ENCODE peak calls at places on chromosomes 7 and 10, in eight cellular contexts. One of them, this sample, is unnamed.

GRCh38 chr10:28555358-28555757 is 22.4 kb downstream of the WAC start:
- DNase-seq in NCI-H226: no peak
- DNase-seq in Caki2: no peak
- DNase-seq in central memory CD8-positive, alpha-beta T cell: no peak
- DNase-seq in NCI-H1092 treated with DMSO at 0.1 percent for 48 hours: no peak
- DNase-seq in MCF 10A: no peak
- DNase-seq in cerebellar cortex: no peak
- DNase-seq in activated naive CD4-positive, alpha-beta T cell: no peak
- DNase-seq in this sample: no peak

GRCh38 chr10:110430369-110431273 is 67.1 kb upstream of the DUSP5 start:
- DNase-seq in NCI-H1092 treated with DMSO at 0.1 percent for 48 hours: no peak
- DNase-seq in activated naive CD4-positive, alpha-beta T cell: no peak
- DNase-seq in NCI-H226: no peak
- DNase-seq in central memory CD8-positive, alpha-beta T cell: no peak
- DNase-seq in cerebellar cortex: no peak
- DNase-seq in MCF 10A: no peak
- DNase-seq in Caki2: no peak
- DNase-seq in this sample: no peak

GRCh38 chr7:1370738-1371137 is 88.5 kb downstream of the MICALL2 start:
- DNase-seq in central memory CD8-positive, alpha-beta T cell: no peak
- DNase-seq in NCI-H226: no peak
- DNase-seq in activated naive CD4-positive, alpha-beta T cell: no peak
- DNase-seq in MCF 10A: no peak
- DNase-seq in cerebellar cortex: no peak
- DNase-seq in NCI-H1092 treated with DMSO at 0.1 percent for 48 hours: no peak
- DNase-seq in Caki2: no peak
- DNase-seq in this sample: no peak

GRCh38 chr7:4882169-4882741 is 1.3 kb downstream of the RADIL start:
- DNase-seq in activated naive CD4-positive, alpha-beta T cell: no peak
- DNase-seq in cerebellar cortex: peak
- DNase-seq in Caki2: no peak
- DNase-seq in NCI-H1092 treated with DMSO at 0.1 percent for 48 hours: no peak
- DNase-seq in central memory CD8-positive, alpha-beta T cell: no peak
- DNase-seq in NCI-H226: no peak
- DNase-seq in MCF 10A: no peak
- DNase-seq in this sample: no peak

GRCh38 chr7:84613411-84613810 is 418.8 kb upstream of the SEMA3A start:
- DNase-seq in central memory CD8-positive, alpha-beta T cell: no peak
- DNase-seq in cerebellar cortex: no peak
- DNase-seq in NCI-H226: no peak
- DNase-seq in NCI-H1092 treated with DMSO at 0.1 percent for 48 hours: no peak
- DNase-seq in Caki2: no peak
- DNase-seq in activated naive CD4-positive, alpha-beta T cell: no peak
- DNase-seq in MCF 10A: no peak
- DNase-seq in this sample: no peak

GRCh38 chr7:2575733-2576350 is 17.1 kb downstream of the IQCE start:
- DNase-seq in central memory CD8-positive, alpha-beta T cell: no peak
- DNase-seq in activated naive CD4-positive, alpha-beta T cell: no peak
- DNase-seq in MCF 10A: no peak
- DNase-seq in NCI-H226: no peak
- DNase-seq in Caki2: no peak
- DNase-seq in NCI-H1092 treated with DMSO at 0.1 percent for 48 hours: no peak
- DNase-seq in cerebellar cortex: no peak
- DNase-seq in this sample: no peak

GRCh38 chr7:53437336-53437735 is 401.9 kb downstream of the POM121L12 start:
- DNase-seq in NCI-H226: peak
- DNase-seq in NCI-H1092 treated with DMSO at 0.1 percent for 48 hours: no peak
- DNase-seq in cerebellar cortex: no peak
- DNase-seq in MCF 10A: peak
- DNase-seq in activated naive CD4-positive, alpha-beta T cell: no peak
- DNase-seq in central memory CD8-positive, alpha-beta T cell: no peak
- DNase-seq in Caki2: no peak
- DNase-seq in this sample: no peak

GRCh38 chr7:2101630-2102374 is 130.9 kb downstream of the MAD1L1 start:
- DNase-seq in MCF 10A: no peak
- DNase-seq in Caki2: no peak
- DNase-seq in activated naive CD4-positive, alpha-beta T cell: no peak
- DNase-seq in NCI-H1092 treated with DMSO at 0.1 percent for 48 hours: no peak
- DNase-seq in cerebellar cortex: no peak
- DNase-seq in NCI-H226: no peak
- DNase-seq in central memory CD8-positive, alpha-beta T cell: no peak
- DNase-seq in this sample: no peak

GRCh38 chr10:5944389-5945202 is 32.7 kb downstream of the IL15RA start:
- DNase-seq in NCI-H226: peak
- DNase-seq in MCF 10A: peak
- DNase-seq in NCI-H1092 treated with DMSO at 0.1 percent for 48 hours: no peak
- DNase-seq in central memory CD8-positive, alpha-beta T cell: no peak
- DNase-seq in activated naive CD4-positive, alpha-beta T cell: no peak
- DNase-seq in Caki2: peak
- DNase-seq in cerebellar cortex: peak
- DNase-seq in this sample: peak

GRCh38 chr7:131540491-131541162 is 15.8 kb downstream of the PODXL start:
- DNase-seq in MCF 10A: no peak
- DNase-seq in cerebellar cortex: peak
- DNase-seq in NCI-H1092 treated with DMSO at 0.1 percent for 48 hours: no peak
- DNase-seq in NCI-H226: no peak
- DNase-seq in activated naive CD4-positive, alpha-beta T cell: no peak
- DNase-seq in Caki2: no peak
- DNase-seq in central memory CD8-positive, alpha-beta T cell: no peak
- DNase-seq in this sample: no peak

GRCh38 chr10:7475046-7475860 is 64.4 kb upstream of the SFMBT2 start:
- DNase-seq in cerebellar cortex: peak
- DNase-seq in NCI-H226: no peak
- DNase-seq in activated naive CD4-positive, alpha-beta T cell: no peak
- DNase-seq in central memory CD8-positive, alpha-beta T cell: no peak
- DNase-seq in NCI-H1092 treated with DMSO at 0.1 percent for 48 hours: peak
- DNase-seq in MCF 10A: no peak
- DNase-seq in Caki2: no peak
- DNase-seq in this sample: no peak

GRCh38 chr10:79391231-79392019 is 44.2 kb downstream of the PPIF start:
- DNase-seq in Caki2: peak
- DNase-seq in NCI-H226: no peak
- DNase-seq in central memory CD8-positive, alpha-beta T cell: no peak
- DNase-seq in NCI-H1092 treated with DMSO at 0.1 percent for 48 hours: no peak
- DNase-seq in MCF 10A: no peak
- DNase-seq in cerebellar cortex: no peak
- DNase-seq in activated naive CD4-positive, alpha-beta T cell: no peak
- DNase-seq in this sample: no peak

GRCh38 chr10:79465341-79465740 is 19.9 kb upstream of the ZCCHC24 start:
- DNase-seq in Caki2: no peak
- DNase-seq in activated naive CD4-positive, alpha-beta T cell: no peak
- DNase-seq in NCI-H226: no peak
- DNase-seq in NCI-H1092 treated with DMSO at 0.1 percent for 48 hours: no peak
- DNase-seq in MCF 10A: no peak
- DNase-seq in central memory CD8-positive, alpha-beta T cell: no peak
- DNase-seq in cerebellar cortex: no peak
- DNase-seq in this sample: no peak

GRCh38 chr7:50069613-50070012 is 23.4 kb downstream of the ZPBP start:
- DNase-seq in cerebellar cortex: no peak
- DNase-seq in MCF 10A: peak
- DNase-seq in activated naive CD4-positive, alpha-beta T cell: peak
- DNase-seq in central memory CD8-positive, alpha-beta T cell: no peak
- DNase-seq in Caki2: no peak
- DNase-seq in NCI-H226: no peak
- DNase-seq in NCI-H1092 treated with DMSO at 0.1 percent for 48 hours: no peak
- DNase-seq in this sample: peak

GRCh38 chr10:127872011-127872741 is 20.6 kb downstream of the CLRN3 start:
- DNase-seq in NCI-H226: no peak
- DNase-seq in MCF 10A: peak
- DNase-seq in NCI-H1092 treated with DMSO at 0.1 percent for 48 hours: no peak
- DNase-seq in cerebellar cortex: no peak
- DNase-seq in activated naive CD4-positive, alpha-beta T cell: no peak
- DNase-seq in Caki2: no peak
- DNase-seq in central memory CD8-positive, alpha-beta T cell: no peak
- DNase-seq in this sample: no peak

GRCh38 chr10:68955414-68955785 is 570 bp upstream of the DDX21 start:
- DNase-seq in NCI-H1092 treated with DMSO at 0.1 percent for 48 hours: peak
- DNase-seq in NCI-H226: no peak
- DNase-seq in cerebellar cortex: no peak
- DNase-seq in MCF 10A: no peak
- DNase-seq in activated naive CD4-positive, alpha-beta T cell: no peak
- DNase-seq in central memory CD8-positive, alpha-beta T cell: no peak
- DNase-seq in Caki2: no peak
- DNase-seq in this sample: no peak

GRCh38 chr10:17516376-17516775 is 62.0 kb upstream of the ST8SIA6 start:
- DNase-seq in activated naive CD4-positive, alpha-beta T cell: no peak
- DNase-seq in NCI-H226: no peak
- DNase-seq in central memory CD8-positive, alpha-beta T cell: no peak
- DNase-seq in NCI-H1092 treated with DMSO at 0.1 percent for 48 hours: no peak
- DNase-seq in cerebellar cortex: no peak
- DNase-seq in MCF 10A: no peak
- DNase-seq in Caki2: peak
- DNase-seq in this sample: no peak

GRCh38 chr7:157444843-157445135 is 108.0 kb downstream of the DNAJB6 start:
- DNase-seq in activated naive CD4-positive, alpha-beta T cell: no peak
- DNase-seq in cerebellar cortex: no peak
- DNase-seq in NCI-H1092 treated with DMSO at 0.1 percent for 48 hours: no peak
- DNase-seq in NCI-H226: no peak
- DNase-seq in MCF 10A: no peak
- DNase-seq in Caki2: no peak
- DNase-seq in central memory CD8-positive, alpha-beta T cell: no peak
- DNase-seq in this sample: no peak

GRCh38 chr7:40623863-40624262 is 489.1 kb downstream of the SUGCT start:
- DNase-seq in Caki2: no peak
- DNase-seq in NCI-H226: no peak
- DNase-seq in MCF 10A: no peak
- DNase-seq in NCI-H1092 treated with DMSO at 0.1 percent for 48 hours: no peak
- DNase-seq in central memory CD8-positive, alpha-beta T cell: no peak
- DNase-seq in activated naive CD4-positive, alpha-beta T cell: no peak
- DNase-seq in cerebellar cortex: no peak
- DNase-seq in this sample: no peak

GRCh38 chr7:26667514-26668133 is 196.8 kb downstream of the SKAP2 start:
- DNase-seq in activated naive CD4-positive, alpha-beta T cell: peak
- DNase-seq in cerebellar cortex: peak
- DNase-seq in Caki2: peak
- DNase-seq in MCF 10A: peak
- DNase-seq in NCI-H1092 treated with DMSO at 0.1 percent for 48 hours: peak
- DNase-seq in NCI-H226: peak
- DNase-seq in central memory CD8-positive, alpha-beta T cell: peak
- DNase-seq in this sample: peak

GRCh38 chr10:78247821-78248220 is 214.2 kb downstream of the RPS24 start:
- DNase-seq in Caki2: no peak
- DNase-seq in central memory CD8-positive, alpha-beta T cell: no peak
- DNase-seq in activated naive CD4-positive, alpha-beta T cell: no peak
- DNase-seq in NCI-H1092 treated with DMSO at 0.1 percent for 48 hours: no peak
- DNase-seq in NCI-H226: no peak
- DNase-seq in cerebellar cortex: no peak
- DNase-seq in MCF 10A: no peak
- DNase-seq in this sample: no peak